ENCODE peak calls at places on chromosomes 7 and 10, in six cellular contexts. H is heart right ventricle, A is ascending aorta, M is cardiac fibroblast, P is natural killer cell, K is Calu3. Q is an unnamed sample.

GRCh38 chr10:119970107-119970506 is 77.6 kb downstream of the SEC23IP start:
- DNase-seq in A (no peak), K (no peak), P (no peak), H (no peak), M (no peak), Q (no peak)

GRCh38 chr10:31304261-31304970 is 14.6 kb upstream of the ZEB1 start:
- DNase-seq in H (no peak), M (no peak), K (no peak), A (no peak), P (no peak), Q (no peak)

GRCh38 chr10:26696786-26697162 is 727 bp upstream of the PDSS1 start:
- DNase-seq in P (no peak), A (no peak), K (no peak), H (no peak), M (no peak), Q (no peak)

GRCh38 chr10:11444531-11445228 is 166.8 kb downstream of the USP6NL start:
- DNase-seq in P (no peak), K (no peak), A (no peak), M (no peak), H (no peak), Q (no peak)

GRCh38 chr10:103696411-103697145 is 158.8 kb downstream of the SH3PXD2A start:
- DNase-seq in K (peak), H (peak), A (peak), M (peak), P (no peak), Q (no peak)

GRCh38 chr7:121634356-121634755 is 238.2 kb upstream of the FAM3C start:
- DNase-seq in H (no peak), K (no peak), M (no peak), P (no peak), A (no peak), Q (no peak)

GRCh38 chr10:129912161-129912917 is 51.7 kb downstream of the EBF3 start:
- DNase-seq in A (no peak), K (no peak), P (no peak), M (peak), H (no peak), Q (no peak)

GRCh38 chr7:4960363-4960762 is 1.4 kb upstream of the MMD2 start:
- DNase-seq in M (no peak), H (no peak), K (peak), A (peak), P (no peak), Q (no peak)

GRCh38 chr7:97015787-97016391 is 8.7 kb downstream of the DLX5 start:
- DNase-seq in H (no peak), M (no peak), A (no peak), P (no peak), K (no peak), Q (no peak)

GRCh38 chr7:110003827-110004226 is 1087.1 kb upstream of the LRRN3 start:
- DNase-seq in K (no peak), P (no peak), A (no peak), H (no peak), M (no peak), Q (no peak)
- TF ChIP-seq CTCF in K (no peak), P (no peak), A (no peak), H (no peak), M (no peak), Q (no peak)

GRCh38 chr7:26329520-26330269 is 38.0 kb downstream of the SNX10 start:
- DNase-seq in K (no peak), P (no peak), H (peak), A (no peak), M (no peak), Q (no peak)
- TF ChIP-seq CTCF in K (no peak), P (no peak), H (no peak), A (no peak), M (no peak), Q (no peak)

GRCh38 chr7:128037880-128038619 is 6.8 kb upstream of the LRRC4 start:
- DNase-seq in H (no peak), K (no peak), P (no peak), M (no peak), A (no peak), Q (no peak)

GRCh38 chr7:128042027-128042426 is 10.8 kb upstream of the LRRC4 start:
- DNase-seq in M (no peak), A (no peak), K (no peak), H (no peak), P (no peak), Q (no peak)

GRCh38 chr7:128039487-128040099 is 8.4 kb upstream of the LRRC4 start:
- DNase-seq in P (no peak), M (no peak), A (no peak), K (no peak), H (no peak), Q (no peak)

GRCh38 chr7:128041203-128041602 is 10.0 kb upstream of the LRRC4 start:
- DNase-seq in A (no peak), K (peak), M (peak), H (no peak), P (no peak), Q (no peak)

GRCh38 chr7:128040205-128040604 is 9.0 kb upstream of the LRRC4 start:
- DNase-seq in M (no peak), H (no peak), K (no peak), P (no peak), A (no peak), Q (no peak)
- TF ChIP-seq CTCF in M (no peak), H (no peak), K (no peak), P (no peak), A (no peak), Q (no peak)

DNA sequence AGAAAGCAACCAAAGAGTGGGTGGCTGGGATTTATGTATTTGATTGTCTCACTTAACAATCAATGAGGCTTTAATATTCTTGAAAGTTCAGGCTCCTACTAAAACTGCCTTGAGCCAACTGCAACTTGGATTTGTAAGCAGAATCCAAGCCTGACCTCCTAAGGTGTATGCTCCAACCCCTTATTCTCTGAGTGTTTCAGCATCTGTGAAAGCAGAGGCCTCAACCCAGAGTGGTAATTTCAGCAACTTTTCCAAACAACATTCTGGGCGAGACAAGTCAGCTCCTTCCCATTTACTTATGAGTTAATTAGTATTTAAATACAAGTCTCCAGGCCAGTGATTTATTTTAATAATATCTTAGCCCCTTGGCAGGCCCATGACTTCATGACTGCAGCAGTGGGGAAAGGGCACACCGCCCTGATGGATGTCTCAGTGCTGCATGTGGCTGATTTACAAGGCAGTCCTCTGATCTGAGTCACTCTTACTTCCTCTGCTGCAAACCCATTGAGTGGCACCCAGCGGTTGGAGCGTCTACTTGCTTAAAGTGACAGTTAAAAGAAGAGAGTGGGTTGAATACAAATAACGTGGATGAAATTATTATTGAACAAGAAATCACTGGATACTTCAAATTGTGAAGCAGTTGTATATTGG is 209.1 kb downstream of the TRIL start:
- DNase-seq in K (peak), A (peak), M (peak), H (no peak), P (no peak), Q (no peak)
- TF ChIP-seq CTCF in K (no peak), A (no peak), M (no peak), H (no peak), P (no peak), Q (no peak)

GRCh38 chr10:71220689-71221540 is 8.5 kb downstream of the UNC5B start:
- DNase-seq in H (no peak), P (no peak), A (peak), K (no peak), M (no peak), Q (no peak)

GRCh38 chr10:71221586-71222202 is 9.3 kb downstream of the UNC5B start:
- DNase-seq in K (no peak), H (no peak), P (no peak), A (peak), M (no peak), Q (no peak)

GRCh38 chr10:71223365-71224058 is 11.1 kb downstream of the UNC5B start:
- DNase-seq in M (no peak), A (peak), K (no peak), P (no peak), H (no peak), Q (no peak)

GRCh38 chr10:71219918-71220688 is 7.7 kb downstream of the UNC5B start:
- DNase-seq in K (no peak), M (no peak), A (peak), P (no peak), H (no peak), Q (no peak)

GRCh38 chr10:71222541-71223364 is 10.4 kb downstream of the UNC5B start:
- DNase-seq in H (no peak), A (peak), M (peak), K (no peak), P (no peak), Q (peak)
- TF ChIP-seq CTCF in H (no peak), A (no peak), M (no peak), K (no peak), P (no peak), Q (peak)

GRCh38 chr7:77710067-77710466 is 13.8 kb downstream of the RSBN1L start:
- DNase-seq in H (no peak), M (no peak), K (no peak), A (no peak), P (no peak), Q (no peak)

GRCh38 chr7:77710861-77711260 is 14.6 kb downstream of the RSBN1L start:
- DNase-seq in H (no peak), M (no peak), P (no peak), A (no peak), K (no peak), Q (no peak)

GRCh38 chr7:77702451-77703219 is 6.4 kb downstream of the RSBN1L start:
- DNase-seq in K (no peak), P (no peak), H (no peak), A (no peak), M (no peak), Q (no peak)

GRCh38 chr7:77703220-77703472 is 6.9 kb downstream of the RSBN1L start:
- DNase-seq in P (no peak), H (no peak), M (no peak), A (no peak), K (no peak), Q (no peak)

GRCh38 chr7:77707504-77707992 is 11.3 kb downstream of the RSBN1L start:
- DNase-seq in P (no peak), A (no peak), H (no peak), M (no peak), K (no peak), Q (no peak)
- TF ChIP-seq CTCF in P (no peak), A (no peak), H (no peak), M (no peak), K (no peak), Q (no peak)